ENCODE peak calls at places on chromosomes 7 and 10, in six cellular contexts. N, V, K, Z, F and P are unnamed samples. For H3K36me3, the result is how much of the 10 kb centered on the place peaks cover.

GRCh38 chr7:82325416-82325815 is 118.2 kb downstream of the CACNA2D1 start:
- DNase-seq in N (no peak), V (no peak), K (no peak), Z (peak), F (no peak), P (no peak)

GRCh38 chr10:104260775-104261115 is 6.1 kb downstream of the GSTO1 start:
- DNase-seq in N (no peak), V (no peak), K (no peak), Z (peak), F (peak), P (no peak)

GRCh38 chr10:131024259-131025131 is 287.0 kb downstream of the TCERG1L start:
- DNase-seq in N (no peak), V (no peak), K (no peak), Z (no peak), F (no peak), P (no peak)

GRCh38 chr10:24299587-24300258 is 90.8 kb downstream of the KIAA1217 start:
- DNase-seq in N (no peak), V (no peak), K (no peak), Z (peak), F (no peak), P (no peak)

GRCh38 chr7:102426268-102427031 is 6.9 kb upstream of the ORAI2 start:
- DNase-seq in N (peak), V (no peak), K (no peak), Z (no peak), F (no peak), P (no peak)

GRCh38 chr7:137970263-137970975 is 31.5 kb downstream of the CREB3L2 start:
- DNase-seq in N (no peak), V (no peak), K (peak), Z (peak), F (no peak), P (no peak)

GRCh38 chr7:30795161-30795943 is 24.1 kb downstream of the MINDY4 start:
- DNase-seq in N (no peak), V (no peak), K (no peak), Z (no peak), F (no peak), P (peak)

GRCh38 chr7:70582921-70583895 is 548.7 kb upstream of the GALNT17 start:
- DNase-seq in N (no peak), V (peak), K (no peak), Z (no peak), F (no peak), P (no peak)

GRCh38 chr7:112121290-112121689 is 84.9 kb downstream of the DOCK4 start:
- DNase-seq in N (no peak), V (no peak), K (no peak), Z (no peak), F (no peak), P (no peak)

GRCh38 chr7:108004220-108005142 is 1.5 kb upstream of the LAMB1 start:
- DNase-seq in N (peak), V (peak), K (no peak), Z (peak), F (no peak), P (no peak)

GRCh38 chr10:75202321-75203096 is 8.1 kb upstream of the VDAC2 start:
- DNase-seq in N (peak), V (no peak), K (peak), Z (peak), F (no peak), P (peak)

GRCh38 chr7:124263232-124263827 is 230.5 kb upstream of the TMEM229A start:
- DNase-seq in N (no peak), V (peak), K (no peak), Z (no peak), F (no peak), P (no peak)

GRCh38 chr7:17370901-17371550 is 72.6 kb downstream of the AHR start:
- DNase-seq in N (no peak), V (no peak), K (no peak), Z (peak), F (no peak), P (no peak)

GRCh38 chr10:86222687-86223086 is 143.9 kb downstream of the GRID1 start:
- DNase-seq in N (no peak), V (no peak), K (no peak), Z (no peak), F (no peak), P (no peak)

GRCh38 chr7:123624527-123625183 is 23.0 kb downstream of the ASB15 start:
- DNase-seq in N (peak), V (peak), K (peak), Z (no peak), F (peak), P (no peak)

GRCh38 chr7:1758417-1758858 is 88.4 kb downstream of the ELFN1 start:
- DNase-seq in N (no peak), V (peak), K (peak), Z (no peak), F (peak), P (no peak)

GRCh38 chr10:110376021-110376773 is 71.5 kb upstream of the SMNDC1 start:
- DNase-seq in N (no peak), V (no peak), K (peak), Z (no peak), F (no peak), P (peak)

GRCh38 chr10:124647421-124648130 is 96.6 kb downstream of the FAM53B start:
- DNase-seq in N (peak), V (no peak), K (peak), Z (no peak), F (peak), P (peak)

GRCh38 chr7:79823246-79823951 is 311.2 kb upstream of the GNAI1 start:
- DNase-seq in N (no peak), V (no peak), K (no peak), Z (peak), F (no peak), P (no peak)

GRCh38 chr10:42242135-42242805 is 396.1 kb downstream of the ZNF33B start:
- DNase-seq in N (no peak), V (no peak), K (no peak), Z (no peak), F (peak), P (no peak)

GRCh38 chr10:25547391-25547790 is 372.6 kb downstream of the GPR158 start:
- DNase-seq in N (no peak), V (peak), K (no peak), Z (peak), F (no peak), P (no peak)

GRCh38 chr10:46555713-46556514 is 544 bp downstream of the GPRIN2 start:
- DNase-seq in N (peak), V (peak), K (no peak), Z (no peak), F (no peak), P (peak)

GRCh38 chr10:71931295-71931694 is 32.9 kb upstream of the CHST3 start:
- DNase-seq in N (no peak), V (no peak), K (no peak), Z (no peak), F (no peak), P (no peak)

GRCh38 chr7:130669051-130669700 is 628 bp upstream of the COPG2 start:
- DNase-seq in N (no peak), V (no peak), K (no peak), Z (no peak), F (peak), P (no peak)

GRCh38 chr7:124059375-124059774 is 26.5 kb upstream of the TMEM229A start:
- DNase-seq in N (no peak), V (no peak), K (no peak), Z (no peak), F (no peak), P (no peak)

GRCh38 chr7:20019757-20020432 is 197.3 kb downstream of the MACC1 start:
- DNase-seq in N (no peak), V (peak), K (no peak), Z (no peak), F (peak), P (no peak)

GRCh38 chr7:102467581-102468415 is 3.0 kb downstream of the LRWD1 start:
- DNase-seq in N (no peak), V (no peak), K (peak), Z (no peak), F (no peak), P (no peak)

GRCh38 chr10:78310481-78311080 is 276.9 kb downstream of the RPS24 start:
- DNase-seq in N (no peak), V (no peak), K (no peak), Z (no peak), F (no peak), P (no peak)

GRCh38 chr10:113987805-113988204 is 55.9 kb upstream of the ADRB1 start:
- DNase-seq in N (peak), V (no peak), K (peak), Z (no peak), F (peak), P (peak)

GRCh38 chr7:66145404-66145843 is 30.8 kb downstream of the CRCP start:
- DNase-seq in N (peak), V (no peak), K (peak), Z (no peak), F (no peak), P (peak)

GRCh38 chr10:13930123-13930522 is 343.4 kb downstream of the PRPF18 start:
- DNase-seq in N (no peak), V (peak), K (no peak), Z (no peak), F (no peak), P (no peak)

GRCh38 chr7:111168182-111168581 is 77.3 kb downstream of the LRRN3 start:
- DNase-seq in N (no peak), V (no peak), K (no peak), Z (peak), F (no peak), P (no peak)

GRCh38 chr10:70328987-70329386 is 45.2 kb upstream of the NPFFR1 start:
- DNase-seq in N (no peak), V (no peak), K (no peak), Z (peak), F (no peak), P (no peak)

GRCh38 chr10:5735119-5735518 is 50.5 kb downstream of the TASOR2 start:
- DNase-seq in N (no peak), V (no peak), K (no peak), Z (no peak), F (no peak), P (no peak)
- H3K36me3 ChIP-seq in N (under half), V (under half), K (half or more), Z (under half), F (half or more), P (under half)

GRCh38 chr10:115902596-115902995 is 370.4 kb downstream of the GFRA1 start:
- DNase-seq in N (no peak), V (no peak), K (no peak), Z (no peak), F (no peak), P (no peak)
- H3K36me3 ChIP-seq in N (under half), V (under half), K (under half), Z (under half), F (under half), P (under half)

GRCh38 chr10:99742701-99743100 is 10.7 kb downstream of the CUTC start:
- DNase-seq in N (no peak), V (no peak), K (no peak), Z (no peak), F (no peak), P (no peak)

GRCh38 chr10:99743841-99744240 is 11.8 kb downstream of the CUTC start:
- DNase-seq in N (no peak), V (no peak), K (no peak), Z (no peak), F (no peak), P (no peak)

GRCh38 chr10:99742240-99742639 is 10.2 kb downstream of the CUTC start:
- DNase-seq in N (no peak), V (no peak), K (no peak), Z (no peak), F (no peak), P (no peak)

GRCh38 chr10:99740933-99741559 is 9.0 kb downstream of the CUTC start:
- DNase-seq in N (no peak), V (no peak), K (no peak), Z (no peak), F (no peak), P (no peak)
- H3K36me3 ChIP-seq in N (under half), V (under half), K (half or more), Z (under half), F (half or more), P (under half)

DNA sequence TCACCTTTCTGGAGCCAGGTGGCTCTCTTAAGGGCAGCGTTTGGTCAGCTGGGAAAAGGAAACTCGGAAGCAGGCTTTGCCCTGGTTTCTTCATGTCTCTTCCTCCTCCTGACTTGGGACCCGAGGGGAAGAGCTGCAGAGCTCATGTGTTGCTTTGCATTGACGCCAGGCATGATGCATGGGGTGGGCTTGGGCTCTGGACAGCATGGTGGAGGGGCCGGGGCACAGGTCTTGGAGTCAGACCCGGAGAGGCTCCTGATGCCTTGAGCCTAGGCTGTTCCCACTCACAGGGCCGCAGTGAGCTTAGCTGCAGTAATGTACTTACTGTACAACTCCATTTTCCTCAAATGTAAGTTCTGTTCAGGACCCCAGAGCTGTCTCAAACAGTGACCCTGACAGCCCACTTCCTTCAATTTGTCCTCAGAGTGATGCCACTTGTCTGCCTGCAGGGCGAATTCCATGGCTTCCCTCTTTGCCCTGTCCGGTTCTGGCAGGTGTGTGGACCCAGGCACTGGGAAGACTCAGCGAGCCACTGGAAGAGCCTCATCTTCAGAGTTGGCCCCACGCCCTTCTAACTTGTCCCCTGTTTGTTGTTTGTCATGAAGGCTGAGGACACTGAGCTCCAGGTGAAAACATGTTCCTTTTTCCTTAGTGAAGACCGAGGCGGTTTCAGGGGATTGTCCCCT is 50.2 kb downstream of the ZNF467 start:
- DNase-seq in N (no peak), V (no peak), K (no peak), Z (no peak), F (no peak), P (no peak)
- H3K36me3 ChIP-seq in N (under half), V (under half), K (half or more), Z (under half), F (under half), P (half or more)

GRCh38 chr10:976316-976715 is 11.9 kb upstream of the GTPBP4 start:
- DNase-seq in N (no peak), V (no peak), K (no peak), Z (no peak), F (no peak), P (no peak)
- H3K36me3 ChIP-seq in N (under half), V (under half), K (under half), Z (under half), F (under half), P (under half)

DNA sequence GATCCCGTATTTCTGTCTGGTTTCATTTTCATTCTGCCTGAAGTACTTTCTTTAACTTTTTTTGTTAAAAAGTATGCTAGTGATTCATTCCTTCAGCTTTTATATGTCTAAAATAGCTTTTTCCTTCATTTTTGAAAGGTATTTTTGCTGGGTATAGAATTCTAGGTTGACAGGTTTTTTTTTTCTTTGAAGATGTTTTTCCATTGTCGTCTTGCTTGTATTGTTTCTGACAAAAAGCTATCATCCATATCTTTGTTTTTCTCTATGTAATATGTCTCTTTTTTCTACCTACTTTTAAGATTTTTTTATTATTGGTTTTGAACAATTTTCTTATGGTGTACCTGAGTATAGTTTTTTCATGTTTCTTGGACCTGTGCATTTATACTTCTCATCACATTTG is 8.2 kb downstream of the CUTC start:
- DNase-seq in N (no peak), V (no peak), K (no peak), Z (no peak), F (no peak), P (no peak)
- H3K36me3 ChIP-seq in N (under half), V (under half), K (half or more), Z (under half), F (half or more), P (under half)

DNA sequence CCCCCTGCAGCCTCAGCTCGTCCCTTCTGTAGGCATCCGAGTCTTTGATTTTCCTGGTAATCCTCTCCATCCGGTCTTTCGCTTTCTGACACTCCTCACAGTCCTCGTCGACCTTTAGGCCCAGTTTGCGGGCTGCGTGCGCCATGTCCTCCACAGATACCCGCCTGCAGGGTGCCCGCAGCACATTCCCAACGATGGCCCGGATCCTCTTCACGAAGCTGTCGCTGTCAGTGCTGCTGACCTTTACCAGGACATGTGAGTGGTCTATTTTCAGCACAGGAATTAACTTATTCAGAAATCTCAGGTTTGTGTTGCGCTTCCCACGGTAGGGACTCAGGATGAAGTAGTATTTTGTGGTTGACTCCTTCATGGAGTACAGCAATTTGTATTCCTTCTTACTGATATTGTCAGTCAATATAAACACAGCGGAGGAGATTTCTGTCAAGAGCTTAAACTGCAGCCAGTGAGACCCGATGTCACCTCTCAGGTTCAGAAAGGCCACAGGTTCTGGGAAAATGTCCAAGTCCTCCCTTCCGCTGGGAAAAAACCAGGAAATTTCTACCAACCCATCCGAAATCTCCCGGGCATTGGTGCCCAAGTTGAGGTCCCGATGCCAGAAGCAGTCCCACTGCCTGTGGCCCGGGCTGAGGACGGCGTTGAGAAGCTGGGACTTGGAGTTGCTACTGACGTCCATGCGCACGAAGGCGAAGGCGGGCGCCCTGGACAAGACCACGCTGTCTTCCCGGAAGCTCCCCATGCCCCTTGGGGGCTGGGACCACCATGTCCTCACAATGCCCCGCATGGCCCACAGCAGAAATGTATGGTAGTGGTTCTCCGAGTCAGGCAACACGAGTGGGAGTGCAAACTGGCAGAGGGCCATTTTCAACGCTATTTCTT is 8.9 kb upstream of the MRPS24 start:
- DNase-seq in N (no peak), V (no peak), K (no peak), Z (no peak), F (no peak), P (no peak)
- H3K36me3 ChIP-seq in N (under half), V (under half), K (half or more), Z (under half), F (under half), P (under half)

GRCh38 chr7:50665403-50666123 is 100.4 kb upstream of the DDC start:
- DNase-seq in N (no peak), V (no peak), K (peak), Z (peak), F (peak), P (no peak)
- H3K36me3 ChIP-seq in N (under half), V (under half), K (under half), Z (under half), F (under half), P (under half)

DNA sequence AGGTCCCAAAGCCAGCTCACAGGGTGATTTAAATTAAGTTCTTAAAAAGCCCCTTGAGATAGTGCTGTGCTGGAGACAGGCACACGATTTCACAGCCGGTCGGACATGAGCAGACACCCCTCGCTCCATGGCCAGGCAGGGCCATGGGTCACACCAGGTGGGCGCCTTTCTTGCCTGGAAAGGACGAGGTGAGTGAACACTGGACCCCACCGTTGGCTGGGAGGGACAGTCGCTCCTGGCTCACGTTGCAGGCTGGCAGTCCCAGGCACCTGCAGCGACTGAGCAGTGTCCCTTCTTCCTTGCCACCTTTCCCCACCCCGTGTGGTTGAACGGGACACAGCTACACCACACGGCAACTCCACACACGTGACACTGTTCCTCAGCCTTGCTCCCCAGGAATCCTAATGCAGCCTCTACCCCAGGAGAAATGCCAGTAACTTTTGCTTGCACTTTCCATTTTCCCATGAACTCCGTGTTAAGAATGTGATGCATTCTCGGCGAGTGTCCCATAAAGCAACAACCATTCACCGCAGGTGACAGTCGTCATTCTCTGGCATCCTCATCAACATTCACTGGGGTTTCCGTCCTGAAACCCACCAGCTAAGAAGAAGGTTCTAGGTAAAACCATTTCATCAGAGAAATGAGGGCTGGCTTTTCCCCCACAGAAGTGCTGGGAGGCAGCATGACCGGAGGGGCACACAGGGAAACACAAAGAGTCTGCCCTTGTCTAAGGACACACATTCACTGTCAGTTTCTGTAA is 217.4 kb downstream of the ZMYND11 start:
- DNase-seq in N (no peak), V (no peak), K (no peak), Z (no peak), F (no peak), P (no peak)
- H3K36me3 ChIP-seq in N (under half), V (under half), K (under half), Z (under half), F (under half), P (under half)